ENCODE peak calls at places on chromosomes 3 and 15, in four cellular contexts. K, S, F and R are unnamed samples.
A peak's percentile ranks its signal among the peaks of the same experiment; 100 is the strongest.

GRCh38 chr3:43960448-43960840 is 269.7 kb downstream of the ABHD5 start:
- DNase-seq in S (no peak), F (no peak), K (no peak), R (no peak)

GRCh38 chr3:154548341-154548740 is 118.4 kb upstream of the GPR149 start:
- DNase-seq in S (no peak), F (no peak), K (no peak), R (no peak)

GRCh38 chr3:50411229-50411628 is 51.9 kb upstream of the TMEM115 start:
- DNase-seq in F (no peak), S (no peak), K (no peak), R (no peak)

GRCh38 chr3:195900426-195901355 is 7.7 kb downstream of the TNK2 start:
- DNase-seq in F (no peak), S (peak; percentile 82), K (no peak), R (peak; percentile 82)

GRCh38 chr15:89496155-89497098 is at the start of gene RHCG:
- DNase-seq in K (no peak), S (peak; percentile 71), F (no peak), R (no peak)

GRCh38 chr3:126855374-126855773 is 127.5 kb upstream of the PLXNA1 start:
- DNase-seq in S (no peak), K (no peak), F (no peak), R (no peak)

GRCh38 chr15:74202461-74203401 is at the start of gene STRA6:
- DNase-seq in K (no peak), F (no peak), S (no peak), R (no peak)

GRCh38 chr15:53539878-53540277 is 219.6 kb downstream of the WDR72 start:
- DNase-seq in K (no peak), S (no peak), F (no peak), R (no peak)

GRCh38 chr3:136562031-136562430 is 190.1 kb downstream of the STAG1 start:
- DNase-seq in S (no peak), F (no peak), K (no peak), R (no peak)

GRCh38 chr15:43934480-43934879 is 107.7 kb downstream of the WDR76 start:
- DNase-seq in F (no peak), K (no peak), S (no peak), R (no peak)

GRCh38 chr3:12648384-12648959 is 15.4 kb downstream of the RAF1 start:
- DNase-seq in K (no peak), S (no peak), F (no peak), R (no peak)

GRCh38 chr3:8500208-8500961 is 1.2 kb upstream of the LMCD1 start:
- DNase-seq in K (no peak), F (no peak), S (no peak), R (no peak)
- H3K4me3 ChIP-seq in K (no peak overlapping the region), F (no peak overlapping the region), S (no peak overlapping the region), R (peak overlapping the region; percentile 69)

DNA sequence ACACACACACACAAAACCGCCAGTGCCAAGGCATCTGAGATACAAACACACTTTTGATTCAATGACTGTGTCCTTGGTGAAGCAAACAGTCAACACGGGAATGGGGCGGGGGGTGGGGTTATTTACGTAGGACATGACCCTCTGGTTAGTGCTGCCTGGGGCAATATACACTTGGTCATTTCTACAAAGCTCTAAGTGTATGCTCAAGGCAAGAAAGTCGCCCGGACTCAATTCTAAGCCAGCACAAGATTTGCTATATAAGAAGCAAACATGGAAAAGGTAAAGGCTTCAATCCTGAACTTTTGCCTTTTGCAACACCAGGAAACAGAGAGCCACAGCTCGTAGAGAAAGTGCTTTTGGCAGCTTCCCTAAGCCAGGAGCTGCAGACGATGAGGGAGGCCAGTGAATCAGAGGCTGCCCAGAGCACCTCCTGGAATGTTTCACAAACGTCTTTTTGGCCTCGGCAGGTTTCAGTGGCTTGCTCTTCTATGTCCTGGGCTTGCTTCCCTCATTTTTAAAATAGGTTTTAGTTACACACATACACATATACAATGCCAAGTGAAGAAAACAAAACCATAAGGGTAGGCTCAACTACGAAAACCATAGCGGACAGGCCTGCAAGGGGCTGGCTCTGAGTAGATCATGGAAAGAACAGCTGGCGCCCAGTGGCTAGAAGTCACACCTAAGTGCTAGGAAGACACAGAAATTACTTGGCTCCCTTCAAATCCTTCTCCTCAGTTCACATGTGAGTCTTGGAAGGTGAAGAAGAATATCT is 73.6 kb downstream of the TM4SF4 start:
- DNase-seq in F (no peak), K (no peak), S (no peak), R (no peak)
- H3K4me1 ChIP-seq in F (no peaks in the 10 kb centered on the region), K (no peaks in the 10 kb centered on the region), S (peaks cover 10% of the 10 kb centered on the region), R (no peaks in the 10 kb centered on the region)

DNA sequence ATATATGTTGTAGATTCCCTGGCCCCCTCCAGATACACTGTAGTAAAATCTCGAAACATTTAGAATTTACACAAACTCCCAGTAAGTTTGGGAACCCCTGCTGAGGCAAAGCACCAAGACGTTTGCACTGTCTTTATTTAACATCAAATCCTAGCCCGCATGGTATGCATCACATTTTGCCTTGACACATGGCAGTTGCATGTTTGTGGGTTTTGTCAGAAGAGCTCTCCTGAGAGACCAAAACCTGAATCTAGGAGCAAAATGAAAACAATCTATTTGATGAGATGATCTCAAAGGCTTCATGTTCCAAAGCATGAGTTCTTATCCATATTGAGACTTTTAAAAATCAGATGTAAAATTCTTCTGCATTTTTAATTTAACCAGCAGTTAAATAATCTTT is 105.4 kb upstream of the BOC start:
- DNase-seq in S (no peak), K (no peak), F (no peak), R (no peak)
- H3K4me3 ChIP-seq in S (no peak overlapping the region), K (no peak overlapping the region), F (no peak overlapping the region), R (no peak overlapping the region)

GRCh38 chr3:4986175-4986610 is 7.0 kb downstream of the BHLHE40 start:
- DNase-seq in F (no peak), K (no peak), S (no peak), R (no peak)

GRCh38 chr3:4983739-4984510 is 4.7 kb downstream of the BHLHE40 start:
- DNase-seq in F (peak; percentile 84), K (peak; percentile 35), S (peak; percentile 82), R (peak; percentile 78)

GRCh38 chr3:4984511-4984864 is 5.3 kb downstream of the BHLHE40 start:
- DNase-seq in S (no peak), K (no peak), F (no peak), R (no peak)

GRCh38 chr3:4986611-4987373 is 7.6 kb downstream of the BHLHE40 start:
- DNase-seq in F (peak; percentile 70), K (peak; percentile 51), S (peak; percentile 99), R (peak; percentile 42)

DNA sequence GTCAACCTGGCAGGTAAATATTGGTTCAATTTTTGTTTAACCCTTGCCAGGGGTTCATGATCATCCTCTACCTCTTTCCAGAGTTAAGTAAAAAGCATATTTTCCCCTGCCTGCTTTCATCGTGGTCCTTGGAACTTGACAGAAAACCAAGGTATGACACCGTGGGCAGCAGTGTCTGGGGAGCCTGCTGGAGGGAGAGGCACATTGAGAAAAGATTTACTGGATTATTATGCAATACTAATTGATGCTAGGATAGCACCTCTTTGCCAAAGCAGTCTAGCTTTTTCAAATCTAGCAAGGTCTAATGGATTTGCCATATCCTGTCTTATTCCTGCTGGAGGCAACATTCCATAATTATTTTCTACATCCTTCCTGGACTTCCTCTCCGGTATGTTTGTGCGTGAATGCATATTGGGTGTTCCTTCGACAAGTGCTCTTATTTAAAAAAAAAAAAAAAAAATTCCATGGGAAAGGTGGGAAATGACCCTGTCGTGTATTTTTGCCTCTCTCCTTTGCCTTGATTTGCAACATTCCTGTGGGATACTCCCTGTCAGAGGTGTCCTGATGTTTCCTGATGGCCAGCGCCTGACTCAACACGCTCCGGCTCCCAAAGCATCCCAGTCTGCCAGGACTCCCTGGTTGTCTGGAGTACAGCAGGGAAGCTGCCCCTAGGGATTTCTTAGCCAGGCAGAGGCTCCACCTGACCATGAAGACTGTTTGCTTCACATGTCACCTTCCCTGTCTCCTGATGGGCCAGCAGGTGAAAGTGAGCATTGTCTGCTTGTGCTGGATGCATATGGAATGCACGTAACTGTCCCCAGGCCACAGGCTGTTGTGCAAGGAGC is 6.3 kb downstream of the BHLHE40 start:
- DNase-seq in K (no peak), F (no peak), S (peak; percentile 82), R (no peak)
- H3K4me1 ChIP-seq in K (peaks cover 56% of the 10 kb centered on the region), F (peaks cover 69% of the 10 kb centered on the region), S (peaks cover 14% of the 10 kb centered on the region), R (peaks cover 28% of the 10 kb centered on the region)

GRCh38 chr3:39332525-39332924 is 3.0 kb downstream of the CCR8 start:
- DNase-seq in F (no peak), S (no peak), K (no peak), R (no peak)
- H3K4me3 ChIP-seq in F (no peak overlapping the region), S (no peak overlapping the region), K (no peak overlapping the region), R (peak overlapping the region; percentile 66)

DNA sequence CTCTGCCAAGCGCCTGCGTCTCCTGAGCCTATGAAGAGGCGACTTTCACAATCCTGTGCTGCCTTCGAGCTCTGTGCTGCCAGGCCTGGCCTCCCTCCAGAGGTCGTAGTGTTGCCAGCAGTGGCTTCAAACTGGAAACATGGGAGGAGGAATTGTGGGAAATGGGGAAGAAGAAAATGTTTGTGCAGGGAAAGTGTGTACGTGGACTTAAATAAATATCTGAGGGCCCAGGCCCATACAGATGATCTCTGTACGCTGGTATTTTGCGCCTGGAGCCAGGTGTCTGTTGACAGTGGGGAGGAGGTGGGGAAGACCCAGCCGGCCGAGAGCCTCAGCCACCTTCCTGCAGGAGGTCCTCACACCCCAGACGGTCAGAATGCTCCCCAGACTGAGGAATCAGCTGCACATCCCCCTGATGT is 44.6 kb downstream of the ZBTB38 start:
- DNase-seq in F (no peak), K (no peak), S (peak; percentile 90), R (no peak)
- H3K4me1 ChIP-seq in F (peaks cover 65% of the 10 kb centered on the region), K (peaks cover 68% of the 10 kb centered on the region), S (peaks cover 48% of the 10 kb centered on the region), R (peaks cover 77% of the 10 kb centered on the region)

GRCh38 chr3:5190147-5190791 is 2.8 kb downstream of the EDEM1 start:
- DNase-seq in K (no peak), F (no peak), S (no peak), R (no peak)
- H3K4me3 ChIP-seq in K (peak overlapping the region; percentile 54), F (peak overlapping the region; percentile 80), S (peak overlapping the region; percentile 21), R (peak overlapping the region; percentile 100)